ENCODE peak calls at places on chromosomes 1 and 21, in ten cellular contexts. P is fibroblast of pulmonary artery, R is HFFc6, N is HFF-Myc, H is nephron progenitor cell, W is fibroblast of mammary gland, C is adrenal gland, S is GM23338, X is GM12864, U is psoas muscle. J is an unnamed sample.

GRCh38 chr1:220922951-220923350 is 43.7 kb downstream of the HLX start:
- DNase-seq in C (no peak), H (no peak), S (no peak), W (no peak), P (no peak), R (no peak), U (no peak), N (no peak), X (no peak), J (no peak)

GRCh38 chr1:23367451-23367790 is 2.2 kb downstream of the ZNF436 start:
- DNase-seq in X (no peak), U (no peak), R (no peak), N (no peak), C (no peak), S (no peak), W (no peak), H (no peak), P (no peak), J (no peak)

GRCh38 chr1:85297855-85298629 is 21.6 kb upstream of the BCL10 start:
- DNase-seq in P (peak; percentile 98), H (no peak), S (no peak), U (no peak), X (no peak), C (peak; percentile 42), W (peak; percentile 99), N (peak; percentile 100), R (peak; percentile 96), J (no peak)

GRCh38 chr1:167666416-167666815 is 36.4 kb downstream of the RCSD1 start:
- DNase-seq in H (no peak), R (peak; percentile 16), N (no peak), X (no peak), C (no peak), S (no peak), P (peak; percentile 74), W (peak; percentile 93), U (no peak), J (no peak)

GRCh38 chr21:42161957-42162681 is 56.8 kb upstream of the ABCG1 start:
- DNase-seq in U (no peak), P (no peak), H (peak; percentile 42), R (no peak), N (no peak), C (no peak), W (peak; percentile 32), S (peak; percentile 36), X (no peak), J (no peak)

GRCh38 chr1:151621351-151621750 is 9.5 kb downstream of the SNX27 start:
- DNase-seq in W (no peak), N (no peak), U (no peak), R (no peak), S (no peak), C (no peak), H (no peak), P (no peak), X (no peak), J (no peak)

GRCh38 chr1:232776526-232776925 is 28.7 kb upstream of the MAP10 start:
- DNase-seq in X (no peak), U (no peak), C (no peak), N (no peak), R (no peak), S (no peak), W (no peak), H (no peak), P (no peak), J (no peak)

GRCh38 chr1:163084330-163084729 is 15.2 kb downstream of the RGS4 start:
- DNase-seq in S (no peak), N (no peak), C (no peak), R (peak; percentile 61), X (no peak), W (peak; percentile 85), P (peak; percentile 61), H (no peak), U (no peak), J (no peak)

GRCh38 chr21:46477765-46478164 is 19.1 kb downstream of the DIP2A start:
- DNase-seq in C (no peak), U (no peak), X (no peak), R (no peak), N (no peak), H (no peak), P (peak; percentile 38), S (no peak), W (peak; percentile 79), J (no peak)

GRCh38 chr1:154955039-154955717 is 721 bp downstream of the PBXIP1 start:
- DNase-seq in H (peak; percentile 50), C (peak; percentile 55), R (peak; percentile 86), U (peak; percentile 71), P (peak; percentile 88), W (peak; percentile 53), X (no peak), S (peak; percentile 89), N (no peak), J (no peak)

GRCh38 chr1:154442006-154442740 is 37.0 kb downstream of the IL6R start:
- DNase-seq in U (no peak), P (peak; percentile 81), C (no peak), N (no peak), S (peak; percentile 54), W (no peak), H (peak; percentile 33), X (no peak), R (no peak), J (no peak)

GRCh38 chr1:111754964-111755320 is 759 bp upstream of the DDX20 start:
- DNase-seq in R (peak; percentile 53), N (no peak), H (peak; percentile 61), U (peak; percentile 73), W (peak; percentile 77), X (no peak), S (peak; percentile 60), P (peak; percentile 73), C (no peak), J (no peak)

GRCh38 chr1:244904119-244904518 is 39.8 kb upstream of the HNRNPU start:
- DNase-seq in C (no peak), P (no peak), H (no peak), X (no peak), S (no peak), U (no peak), W (no peak), R (no peak), N (no peak), J (no peak)

GRCh38 chr1:63122051-63122450 is 200.3 kb upstream of the FOXD3 start:
- DNase-seq in H (no peak), C (no peak), N (no peak), X (no peak), S (no peak), U (no peak), R (no peak), W (no peak), P (no peak), J (no peak)

DNA sequence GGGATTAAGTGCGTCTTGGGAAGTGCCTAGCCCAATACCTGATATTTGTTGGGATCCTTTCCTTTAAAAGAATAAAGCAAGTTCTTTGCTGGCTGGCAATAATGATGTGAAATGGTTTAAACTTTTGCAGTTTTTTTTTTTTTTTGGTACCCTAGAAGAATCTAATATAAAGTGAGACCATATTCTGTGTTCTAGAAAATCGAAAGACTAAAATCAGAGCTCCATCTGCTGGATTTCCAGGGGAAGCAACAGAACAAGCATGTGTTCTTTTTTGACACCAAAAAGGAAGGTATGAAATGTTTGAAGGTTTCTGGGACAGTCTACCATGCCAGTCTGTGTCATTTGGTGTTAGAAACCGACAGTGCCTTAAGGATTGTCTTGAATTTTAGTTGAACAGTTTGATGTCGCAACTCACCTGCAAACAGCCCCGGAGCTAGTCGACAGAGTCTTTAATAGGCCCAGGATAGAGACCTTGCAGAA is 6.4 kb downstream of the UTP11 start:
- DNase-seq in U (no peak), C (no peak), N (no peak), R (peak; percentile 45), S (peak; percentile 45), W (peak; percentile 67), H (no peak), P (peak; percentile 67), X (no peak), J (no peak)
- TF ChIP-seq CTCF in U (peak; percentile 67), C (peak; percentile 61), N (peak; percentile 54), R (peak; percentile 80), S (peak; percentile 61), W (peak; percentile 70), H (peak; percentile 46), P (peak; percentile 72), X (peak; percentile 45), J (peak; percentile 59)

DNA sequence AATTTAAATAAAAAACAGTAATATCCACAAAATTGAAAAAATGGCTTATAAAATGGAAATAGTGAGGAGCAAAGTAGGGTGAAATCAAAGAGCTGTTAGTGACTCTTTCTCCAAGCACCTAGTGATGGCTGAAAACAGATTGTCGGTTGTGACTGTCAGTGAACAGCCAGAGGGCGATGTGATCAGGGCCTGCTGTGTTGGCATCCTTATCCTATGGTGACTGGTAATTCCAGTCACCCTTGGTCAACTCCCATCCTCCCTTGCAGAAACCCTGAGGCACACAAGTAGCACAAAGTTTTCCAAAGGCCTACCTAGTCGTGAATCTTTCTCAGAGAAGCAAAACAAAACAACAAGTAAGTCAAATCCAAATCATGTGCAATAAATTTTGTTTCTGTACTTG is 599.8 kb upstream of the CXADR start:
- DNase-seq in S (peak; percentile 25), X (no peak), R (no peak), U (no peak), P (no peak), W (peak; percentile 8), C (no peak), H (no peak), N (no peak), J (no peak)
- TF ChIP-seq CTCF in S (peak; percentile 52), X (no peak), R (no peak), U (no peak), P (no peak), W (peak; percentile 3), C (no peak), H (no peak), N (no peak), J (no peak)

DNA sequence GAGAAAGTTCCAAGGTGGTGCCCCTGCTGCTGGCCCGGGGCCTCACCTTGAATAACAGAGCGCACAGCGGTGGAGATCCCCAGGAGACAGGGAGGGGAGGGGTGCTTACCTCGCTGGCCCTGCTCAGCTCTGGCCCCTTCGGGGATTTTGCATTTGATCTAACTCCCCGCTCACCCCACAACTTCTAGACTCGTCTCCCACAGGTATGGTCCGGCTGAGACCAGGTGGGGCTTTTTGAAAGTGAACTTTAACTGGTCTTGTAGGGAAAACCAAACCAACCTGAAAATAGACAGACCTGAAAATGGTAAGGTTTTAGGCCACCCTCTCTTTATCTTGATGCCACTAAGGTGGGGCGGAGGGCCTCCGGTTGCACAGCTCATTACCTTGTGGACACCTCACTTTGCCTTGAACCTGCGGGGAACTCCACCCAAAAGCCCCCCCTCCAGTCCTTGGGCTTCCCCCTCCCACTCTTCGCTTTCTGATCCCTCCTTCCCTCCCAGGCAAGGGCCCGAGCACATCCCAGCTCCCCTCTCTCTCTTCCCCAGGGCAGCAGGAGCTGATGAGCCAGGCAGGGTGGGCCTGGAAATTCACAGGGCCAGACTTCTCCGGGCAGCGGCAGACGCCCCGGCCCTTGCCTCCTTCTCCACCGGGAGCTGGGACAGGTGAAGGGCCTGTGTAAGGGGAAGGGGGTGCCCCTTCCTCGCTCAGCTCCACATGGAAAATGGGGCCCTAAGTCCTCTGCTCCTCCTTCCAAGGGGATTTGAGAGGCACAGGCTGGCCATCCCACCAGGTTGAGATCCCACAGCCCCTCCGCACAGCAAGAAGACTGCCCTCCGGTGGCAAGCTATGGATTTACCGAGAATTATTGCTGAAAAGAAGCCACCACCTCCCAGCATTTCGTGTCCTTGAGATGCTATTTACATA is 16.1 kb downstream of the TNFRSF8 start:
- DNase-seq in S (peak; percentile 92), H (peak; percentile 71), X (peak; percentile 79), U (no peak), R (peak; percentile 25), W (peak; percentile 51), N (peak; percentile 31), P (peak; percentile 70), C (no peak), J (peak; percentile 25)
- TF ChIP-seq CTCF in S (peak; percentile 93), H (peak; percentile 71), X (peak; percentile 77), U (peak; percentile 43), R (peak; percentile 78), W (peak; percentile 63), N (peak; percentile 70), P (peak; percentile 78), C (peak; percentile 52), J (peak; percentile 71)

GRCh38 chr1:68970571-68970970 is 473.7 kb upstream of the DEPDC1 start:
- DNase-seq in C (no peak), X (no peak), R (no peak), H (no peak), P (no peak), S (no peak), U (no peak), W (no peak), N (no peak), J (no peak)
- TF ChIP-seq CTCF in C (no peak), X (no peak), R (no peak), H (no peak), P (no peak), S (no peak), U (no peak), W (no peak), N (no peak), J (no peak)